ENCODE peak calls at places on chromosome 3, in nine cellular contexts. G, J, F, C, E, Q, D, N and K are unnamed samples.

GRCh38 chr3:36815375-36815774 is 51.0 kb upstream of the DCLK3 start:
- DNase-seq in Q (no peak), G (no peak), N (no peak), E (no peak), C (no peak), J (no peak), D (no peak), F (no peak), K (no peak)

GRCh38 chr3:185555948-185556347 is 3.6 kb upstream of the LIPH start:
- DNase-seq in J (no peak), C (no peak), N (no peak), G (no peak), Q (no peak), F (no peak), E (no peak), D (no peak), K (no peak)

GRCh38 chr3:133944641-133945441 is 49.2 kb upstream of the RAB6B start:
- DNase-seq in Q (no peak), C (no peak), F (no peak), N (no peak), J (no peak), D (peak; percentile 64), E (peak; percentile 29), G (no peak), K (no peak)

GRCh38 chr3:72957303-72957702 is 39.3 kb upstream of the PPP4R2 start:
- DNase-seq in N (no peak), D (peak; percentile 69), C (no peak), G (peak; percentile 51), Q (no peak), F (no peak), J (no peak), E (peak; percentile 45), K (no peak)

GRCh38 chr3:14563946-14564539 is 23.9 kb upstream of the GRIP2 start:
- DNase-seq in G (no peak), F (no peak), E (no peak), D (no peak), C (no peak), Q (no peak), N (no peak), J (no peak), K (no peak)

GRCh38 chr3:142165194-142165593 is 15.8 kb upstream of the TFDP2 start:
- DNase-seq in D (no peak), G (no peak), N (no peak), J (no peak), E (no peak), F (no peak), C (no peak), Q (no peak), K (no peak)

GRCh38 chr3:46565607-46566039 is 479 bp downstream of the LRRC2 start:
- DNase-seq in F (no peak), C (peak; percentile 42), N (peak; percentile 40), Q (no peak), E (no peak), G (no peak), J (no peak), D (no peak), K (no peak)

GRCh38 chr3:172626241-172626640 is 84.6 kb downstream of the NCEH1 start:
- DNase-seq in F (no peak), N (no peak), C (no peak), G (no peak), D (no peak), J (no peak), Q (no peak), E (no peak), K (no peak)

GRCh38 chr3:188627652-188628051 is 473.7 kb downstream of the LPP start:
- DNase-seq in E (no peak), D (no peak), N (no peak), C (no peak), J (no peak), F (peak; percentile 14), Q (no peak), G (no peak), K (no peak)

GRCh38 chr3:66885326-66886000 is 112.6 kb upstream of the KBTBD8 start:
- DNase-seq in E (no peak), Q (no peak), C (no peak), D (no peak), N (no peak), F (peak; percentile 43), G (no peak), J (no peak), K (no peak)

GRCh38 chr3:107910713-107911259 is 180.0 kb downstream of the CD47 start:
- DNase-seq in D (no peak), C (no peak), Q (no peak), E (no peak), F (no peak), N (no peak), G (no peak), J (no peak), K (no peak)

GRCh38 chr3:30604091-30604490 is 2.3 kb upstream of the TGFBR2 start:
- DNase-seq in D (no peak), F (no peak), Q (no peak), J (no peak), G (no peak), C (no peak), E (no peak), N (no peak), K (no peak)

GRCh38 chr3:102223139-102223538 is 211.7 kb upstream of the ZPLD1 start:
- DNase-seq in D (no peak), G (no peak), Q (peak; percentile 33), C (no peak), F (no peak), E (no peak), N (no peak), J (no peak), K (no peak)

GRCh38 chr3:146156060-146156459 is 4.9 kb downstream of the PLOD2 start:
- DNase-seq in F (no peak), E (no peak), C (no peak), Q (no peak), J (no peak), N (no peak), D (no peak), G (no peak), K (no peak)

GRCh38 chr3:45082139-45082538 is 56.0 kb downstream of the CLEC3B start:
- DNase-seq in E (no peak), C (no peak), F (no peak), G (no peak), J (no peak), D (no peak), Q (no peak), N (no peak), K (no peak)

GRCh38 chr3:152360303-152360702 is 91.6 kb downstream of the MBNL1 start:
- DNase-seq in N (no peak), D (no peak), J (no peak), G (no peak), E (no peak), C (no peak), F (no peak), Q (no peak), K (no peak)

GRCh38 chr3:175384569-175384968 is 525.4 kb downstream of the NAALADL2 start:
- DNase-seq in G (no peak), Q (no peak), D (no peak), C (no peak), E (no peak), N (no peak), J (no peak), F (no peak), K (no peak)

GRCh38 chr3:175381685-175382084 is 522.6 kb downstream of the NAALADL2 start:
- DNase-seq in E (no peak), Q (no peak), C (no peak), G (no peak), J (no peak), F (no peak), D (no peak), N (no peak), K (no peak)

GRCh38 chr3:175383813-175384212 is 524.7 kb downstream of the NAALADL2 start:
- DNase-seq in F (no peak), D (no peak), J (no peak), N (no peak), C (no peak), G (no peak), Q (no peak), E (no peak), K (no peak)

GRCh38 chr3:175383366-175383765 is 524.2 kb downstream of the NAALADL2 start:
- DNase-seq in D (no peak), Q (no peak), C (no peak), G (no peak), F (no peak), J (no peak), E (no peak), N (no peak), K (no peak)

GRCh38 chr3:175386630-175387029 is 527.5 kb downstream of the NAALADL2 start:
- DNase-seq in N (no peak), Q (no peak), D (no peak), E (no peak), G (no peak), C (no peak), F (peak; percentile 26), J (no peak), K (no peak)
- TF ChIP-seq EP300 in N (no peak), Q (no peak), D (no peak), E (no peak), G (no peak), C (no peak), F (no peak), J (no peak), K (no peak)

DNA sequence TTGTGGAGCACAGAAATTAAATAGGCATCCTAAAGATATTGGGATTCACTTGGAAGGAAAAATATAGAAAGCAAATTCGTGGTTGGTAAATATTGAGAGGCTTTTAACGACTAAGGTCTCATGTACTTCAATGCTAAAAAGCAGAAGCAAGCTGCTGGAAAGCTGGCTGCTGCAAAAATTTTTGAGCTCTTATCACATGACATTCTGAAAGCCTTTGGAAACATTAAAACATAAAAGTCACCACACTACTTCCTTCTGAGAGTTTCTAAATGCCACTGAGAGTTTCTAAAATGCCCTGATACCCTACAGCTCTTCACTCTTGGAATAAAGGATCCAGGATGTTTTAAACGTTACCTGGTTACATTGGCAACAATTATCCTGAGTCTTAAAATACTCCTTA is 39.0 kb upstream of the CBLB start:
- DNase-seq in C (no peak), J (no peak), F (no peak), E (no peak), G (no peak), Q (no peak), N (no peak), D (no peak), K (no peak)
- TF ChIP-seq EP300 in C (no peak), J (no peak), F (no peak), E (peak; percentile 34), G (no peak), Q (no peak), N (no peak), D (no peak), K (no peak)

DNA sequence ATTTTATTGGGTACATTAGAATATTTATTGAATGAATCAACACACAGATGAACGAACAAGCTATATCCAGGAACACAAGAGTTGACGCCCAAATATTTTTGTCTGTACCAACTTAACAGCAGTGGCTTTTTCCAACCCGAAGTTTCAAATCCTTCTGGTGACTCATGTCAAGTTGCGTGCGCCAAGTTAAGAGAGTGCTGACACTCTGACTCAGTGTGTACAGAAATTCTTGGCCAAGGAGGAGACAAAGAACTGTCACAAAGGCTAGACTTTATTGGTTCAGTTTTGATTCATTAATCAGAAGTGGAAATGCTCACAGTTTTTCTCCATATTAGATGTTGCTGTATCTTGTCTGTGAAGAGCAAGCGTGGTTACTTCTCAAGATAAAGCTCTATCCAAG is 59.6 kb upstream of the TSC22D2 start:
- DNase-seq in E (no peak), Q (no peak), F (peak; percentile 85), N (no peak), J (no peak), G (peak; percentile 46), C (no peak), D (peak; percentile 71), K (peak; percentile 29)
- TF ChIP-seq EP300 in E (no peak), Q (no peak), F (peak; percentile 55), N (no peak), J (no peak), G (no peak), C (no peak), D (no peak), K (no peak)

GRCh38 chr3:95627293-95627692 is 1187.1 kb upstream of the EPHA6 start:
- DNase-seq in E (no peak), J (no peak), C (no peak), F (no peak), N (no peak), D (no peak), Q (no peak), G (no peak), K (no peak)
- TF ChIP-seq EP300 in E (no peak), J (no peak), C (no peak), F (no peak), N (no peak), D (no peak), Q (no peak), G (no peak), K (no peak)